ENCODE peak calls at places on chromosomes 6 and 20, in six cellular contexts. A is dorsolateral prefrontal cortex, V is mesothelial cell of epicardium, E is activated T-cell treated with anti-CD3 and anti-CD28 coated beads for 24 hours, M is H1, C is right lobe of liver. F is an unnamed sample.

GRCh38 chr6:43847741-43848630 is 78.0 kb downstream of the VEGFA start:
- DNase-seq in A (no peak), V (no peak), E (no peak), M (no peak), C (no peak), F (no peak)

GRCh38 chr6:118553132-118553531 is 5.0 kb downstream of the PLN start:
- DNase-seq in A (no peak), V (no peak), E (no peak), M (no peak), C (no peak), F (no peak)

GRCh38 chr20:38426006-38426405 is 9.1 kb downstream of the SNHG17 start:
- DNase-seq in A (no peak), V (no peak), E (peak), M (no peak), C (no peak), F (no peak)

GRCh38 chr20:53866787-53867740 is 203.3 kb downstream of the BCAS1 start:
- DNase-seq in A (no peak), V (no peak), E (no peak), M (no peak), C (no peak), F (no peak)

GRCh38 chr20:38133680-38134426 is 31.2 kb downstream of the TGM2 start:
- DNase-seq in A (peak), V (no peak), E (no peak), M (no peak), C (peak), F (no peak)

GRCh38 chr6:10655508-10656055 is 38.8 kb downstream of the C6orf52 start:
- DNase-seq in A (no peak), V (no peak), E (no peak), M (no peak), C (no peak), F (no peak)

GRCh38 chr6:18632670-18633410 is 245.7 kb downstream of the RNF144B start:
- DNase-seq in A (no peak), V (no peak), E (no peak), M (no peak), C (no peak), F (no peak)

GRCh38 chr6:146851837-146852236 is 253.1 kb downstream of the ADGB start:
- DNase-seq in A (no peak), V (no peak), E (no peak), M (no peak), C (no peak), F (no peak)